ENCODE peak calls at places on chromosomes 7 and 10, in eight cellular contexts. One of them, this sample, is unnamed.
A peak's percentile ranks its signal among the peaks of the same experiment; 100 is the strongest.

GRCh38 chr7:109751241-109751640 is 1181.6 kb downstream of the DNAJB9 start:
- DNase-seq in astrocyte of the cerebellum: no peak
- DNase-seq in prostate gland: no peak
- DNase-seq in tibial nerve: no peak
- DNase-seq in mucosa of descending colon: no peak
- DNase-seq in fibroblast of lung: peak; percentile 11
- DNase-seq in HCT116: peak; percentile 16
- DNase-seq in foreskin fibroblast: peak; percentile 6
- DNase-seq in this sample: no peak

GRCh38 chr10:14757394-14757793 is 17.3 kb downstream of the FAM107B start:
- DNase-seq in astrocyte of the cerebellum: no peak
- DNase-seq in prostate gland: no peak
- DNase-seq in tibial nerve: no peak
- DNase-seq in mucosa of descending colon: no peak
- DNase-seq in fibroblast of lung: peak; percentile 80
- DNase-seq in HCT116: no peak
- DNase-seq in foreskin fibroblast: no peak
- DNase-seq in this sample: no peak

GRCh38 chr7:81155654-81156373 is 237.0 kb upstream of the SEMA3C start:
- DNase-seq in astrocyte of the cerebellum: no peak
- DNase-seq in prostate gland: no peak
- DNase-seq in tibial nerve: no peak
- DNase-seq in mucosa of descending colon: no peak
- DNase-seq in fibroblast of lung: no peak
- DNase-seq in HCT116: peak; percentile 50
- DNase-seq in foreskin fibroblast: no peak
- DNase-seq in this sample: no peak

GRCh38 chr7:113404245-113404644 is 285.9 kb upstream of the SMIM30 start:
- DNase-seq in astrocyte of the cerebellum: no peak
- DNase-seq in prostate gland: no peak
- DNase-seq in tibial nerve: no peak
- DNase-seq in mucosa of descending colon: no peak
- DNase-seq in fibroblast of lung: no peak
- DNase-seq in HCT116: peak; percentile 29
- DNase-seq in foreskin fibroblast: no peak
- DNase-seq in this sample: no peak

GRCh38 chr7:54712777-54713176 is 46.2 kb downstream of the SEC61G start:
- DNase-seq in astrocyte of the cerebellum: no peak
- DNase-seq in prostate gland: no peak
- DNase-seq in tibial nerve: no peak
- DNase-seq in mucosa of descending colon: no peak
- DNase-seq in fibroblast of lung: no peak
- DNase-seq in HCT116: no peak
- DNase-seq in foreskin fibroblast: no peak
- DNase-seq in this sample: no peak

GRCh38 chr7:156143158-156143557 is 330.9 kb upstream of the SHH start:
- DNase-seq in astrocyte of the cerebellum: no peak
- DNase-seq in prostate gland: no peak
- DNase-seq in tibial nerve: no peak
- DNase-seq in mucosa of descending colon: no peak
- DNase-seq in fibroblast of lung: no peak
- DNase-seq in HCT116: no peak
- DNase-seq in foreskin fibroblast: no peak
- DNase-seq in this sample: no peak

GRCh38 chr7:111108526-111108925 is 17.6 kb downstream of the LRRN3 start:
- DNase-seq in astrocyte of the cerebellum: no peak
- DNase-seq in prostate gland: no peak
- DNase-seq in tibial nerve: no peak
- DNase-seq in mucosa of descending colon: no peak
- DNase-seq in fibroblast of lung: peak; percentile 78
- DNase-seq in HCT116: no peak
- DNase-seq in foreskin fibroblast: peak; percentile 41
- DNase-seq in this sample: peak; percentile 58

GRCh38 chr7:28107960-28108359 is 72.6 kb downstream of the JAZF1 start:
- DNase-seq in astrocyte of the cerebellum: no peak
- DNase-seq in prostate gland: no peak
- DNase-seq in tibial nerve: no peak
- DNase-seq in mucosa of descending colon: no peak
- DNase-seq in fibroblast of lung: no peak
- DNase-seq in HCT116: peak; percentile 16
- DNase-seq in foreskin fibroblast: no peak
- DNase-seq in this sample: peak; percentile 43

GRCh38 chr10:18261063-18261462 is 120.8 kb downstream of the CACNB2 start:
- DNase-seq in astrocyte of the cerebellum: no peak
- DNase-seq in prostate gland: no peak
- DNase-seq in tibial nerve: no peak
- DNase-seq in mucosa of descending colon: no peak
- DNase-seq in fibroblast of lung: no peak
- DNase-seq in HCT116: no peak
- DNase-seq in foreskin fibroblast: no peak
- DNase-seq in this sample: no peak

GRCh38 chr7:140475747-140476333 is 3.5 kb downstream of the MKRN1 start:
- DNase-seq in astrocyte of the cerebellum: no peak
- DNase-seq in prostate gland: peak; percentile 51
- DNase-seq in tibial nerve: no peak
- DNase-seq in mucosa of descending colon: no peak
- DNase-seq in fibroblast of lung: peak; percentile 52
- DNase-seq in HCT116: peak; percentile 31
- DNase-seq in foreskin fibroblast: peak; percentile 16
- DNase-seq in this sample: peak; percentile 58
- TF ChIP-seq CTCF in astrocyte of the cerebellum: peak; percentile 25
- TF ChIP-seq CTCF in prostate gland: peak; percentile 68
- TF ChIP-seq CTCF in tibial nerve: peak; percentile 50
- TF ChIP-seq CTCF in mucosa of descending colon: peak; percentile 47
- TF ChIP-seq CTCF in fibroblast of lung: peak; percentile 50
- TF ChIP-seq CTCF in HCT116: peak; percentile 68
- TF ChIP-seq CTCF in foreskin fibroblast: peak; percentile 35
- TF ChIP-seq CTCF in this sample: peak; percentile 53

GRCh38 chr10:51696251-51696650 is 3.1 kb downstream of the CSTF2T start:
- DNase-seq in astrocyte of the cerebellum: no peak
- DNase-seq in prostate gland: no peak
- DNase-seq in tibial nerve: no peak
- DNase-seq in mucosa of descending colon: no peak
- DNase-seq in fibroblast of lung: no peak
- DNase-seq in HCT116: no peak
- DNase-seq in foreskin fibroblast: no peak
- DNase-seq in this sample: peak; percentile 20
- H3K4me3 ChIP-seq in astrocyte of the cerebellum: no peak overlapping the region
- H3K4me3 ChIP-seq in prostate gland: no peak overlapping the region
- H3K4me3 ChIP-seq in tibial nerve: no peak overlapping the region
- H3K4me3 ChIP-seq in mucosa of descending colon: no peak overlapping the region
- H3K4me3 ChIP-seq in fibroblast of lung: no peak overlapping the region
- H3K4me3 ChIP-seq in HCT116: no peak overlapping the region
- H3K4me3 ChIP-seq in foreskin fibroblast: no peak overlapping the region
- H3K4me3 ChIP-seq in this sample: no peak overlapping the region

GRCh38 chr7:102432476-102433318 is 678 bp upstream of the ORAI2 start:
- DNase-seq in astrocyte of the cerebellum: no peak
- DNase-seq in prostate gland: no peak
- DNase-seq in tibial nerve: no peak
- DNase-seq in mucosa of descending colon: no peak
- DNase-seq in fibroblast of lung: no peak
- DNase-seq in HCT116: no peak
- DNase-seq in foreskin fibroblast: no peak
- DNase-seq in this sample: no peak

GRCh38 chr7:102433319-102434038 is at the start of gene ORAI2:
- DNase-seq in astrocyte of the cerebellum: no peak
- DNase-seq in prostate gland: peak; percentile 74
- DNase-seq in tibial nerve: peak; percentile 50
- DNase-seq in mucosa of descending colon: peak; percentile 86
- DNase-seq in fibroblast of lung: peak; percentile 58
- DNase-seq in HCT116: no peak
- DNase-seq in foreskin fibroblast: peak; percentile 68
- DNase-seq in this sample: peak; percentile 45

GRCh38 chr7:102431617-102432298 is 1.6 kb upstream of the ORAI2 start:
- DNase-seq in astrocyte of the cerebellum: no peak
- DNase-seq in prostate gland: peak; percentile 58
- DNase-seq in tibial nerve: no peak
- DNase-seq in mucosa of descending colon: peak; percentile 62
- DNase-seq in fibroblast of lung: no peak
- DNase-seq in HCT116: no peak
- DNase-seq in foreskin fibroblast: no peak
- DNase-seq in this sample: no peak

GRCh38 chr7:102436123-102436522 is 2.7 kb downstream of the ORAI2 start:
- DNase-seq in astrocyte of the cerebellum: no peak
- DNase-seq in prostate gland: no peak
- DNase-seq in tibial nerve: no peak
- DNase-seq in mucosa of descending colon: no peak
- DNase-seq in fibroblast of lung: no peak
- DNase-seq in HCT116: no peak
- DNase-seq in foreskin fibroblast: no peak
- DNase-seq in this sample: no peak

GRCh38 chr7:102434039-102434481 is 685 bp downstream of the ORAI2 start:
- DNase-seq in astrocyte of the cerebellum: no peak
- DNase-seq in prostate gland: no peak
- DNase-seq in tibial nerve: no peak
- DNase-seq in mucosa of descending colon: no peak
- DNase-seq in fibroblast of lung: no peak
- DNase-seq in HCT116: no peak
- DNase-seq in foreskin fibroblast: no peak
- DNase-seq in this sample: peak; percentile 42
- TF ChIP-seq CTCF in astrocyte of the cerebellum: no peak
- TF ChIP-seq CTCF in prostate gland: no peak
- TF ChIP-seq CTCF in tibial nerve: no peak
- TF ChIP-seq CTCF in mucosa of descending colon: no peak
- TF ChIP-seq CTCF in fibroblast of lung: no peak
- TF ChIP-seq CTCF in HCT116: no peak
- TF ChIP-seq CTCF in foreskin fibroblast: no peak
- TF ChIP-seq CTCF in this sample: no peak

GRCh38 chr7:102819151-102819550 is 70.4 kb downstream of the FAM185A start:
- DNase-seq in astrocyte of the cerebellum: no peak
- DNase-seq in prostate gland: no peak
- DNase-seq in tibial nerve: no peak
- DNase-seq in mucosa of descending colon: no peak
- DNase-seq in fibroblast of lung: no peak
- DNase-seq in HCT116: no peak
- DNase-seq in foreskin fibroblast: no peak
- DNase-seq in this sample: no peak
- H3K4me3 ChIP-seq in astrocyte of the cerebellum: no peak overlapping the region
- H3K4me3 ChIP-seq in prostate gland: no peak overlapping the region
- H3K4me3 ChIP-seq in tibial nerve: no peak overlapping the region
- H3K4me3 ChIP-seq in mucosa of descending colon: no peak overlapping the region
- H3K4me3 ChIP-seq in fibroblast of lung: no peak overlapping the region
- H3K4me3 ChIP-seq in HCT116: no peak overlapping the region
- H3K4me3 ChIP-seq in foreskin fibroblast: no peak overlapping the region
- H3K4me3 ChIP-seq in this sample: no peak overlapping the region

GRCh38 chr7:24889611-24890010 is 90.4 kb downstream of the OSBPL3 start:
- DNase-seq in astrocyte of the cerebellum: no peak
- DNase-seq in prostate gland: no peak
- DNase-seq in tibial nerve: no peak
- DNase-seq in mucosa of descending colon: no peak
- DNase-seq in fibroblast of lung: no peak
- DNase-seq in HCT116: no peak
- DNase-seq in foreskin fibroblast: no peak
- DNase-seq in this sample: no peak

GRCh38 chr7:24891173-24891787 is 88.7 kb downstream of the OSBPL3 start:
- DNase-seq in astrocyte of the cerebellum: no peak
- DNase-seq in prostate gland: no peak
- DNase-seq in tibial nerve: no peak
- DNase-seq in mucosa of descending colon: no peak
- DNase-seq in fibroblast of lung: no peak
- DNase-seq in HCT116: no peak
- DNase-seq in foreskin fibroblast: no peak
- DNase-seq in this sample: no peak

GRCh38 chr7:24896031-24896433 is 83.9 kb downstream of the OSBPL3 start:
- DNase-seq in astrocyte of the cerebellum: no peak
- DNase-seq in prostate gland: no peak
- DNase-seq in tibial nerve: no peak
- DNase-seq in mucosa of descending colon: no peak
- DNase-seq in fibroblast of lung: no peak
- DNase-seq in HCT116: no peak
- DNase-seq in foreskin fibroblast: no peak
- DNase-seq in this sample: no peak

GRCh38 chr7:24898691-24899090 is 81.3 kb downstream of the OSBPL3 start:
- DNase-seq in astrocyte of the cerebellum: no peak
- DNase-seq in prostate gland: no peak
- DNase-seq in tibial nerve: no peak
- DNase-seq in mucosa of descending colon: no peak
- DNase-seq in fibroblast of lung: no peak
- DNase-seq in HCT116: no peak
- DNase-seq in foreskin fibroblast: no peak
- DNase-seq in this sample: no peak

DNA sequence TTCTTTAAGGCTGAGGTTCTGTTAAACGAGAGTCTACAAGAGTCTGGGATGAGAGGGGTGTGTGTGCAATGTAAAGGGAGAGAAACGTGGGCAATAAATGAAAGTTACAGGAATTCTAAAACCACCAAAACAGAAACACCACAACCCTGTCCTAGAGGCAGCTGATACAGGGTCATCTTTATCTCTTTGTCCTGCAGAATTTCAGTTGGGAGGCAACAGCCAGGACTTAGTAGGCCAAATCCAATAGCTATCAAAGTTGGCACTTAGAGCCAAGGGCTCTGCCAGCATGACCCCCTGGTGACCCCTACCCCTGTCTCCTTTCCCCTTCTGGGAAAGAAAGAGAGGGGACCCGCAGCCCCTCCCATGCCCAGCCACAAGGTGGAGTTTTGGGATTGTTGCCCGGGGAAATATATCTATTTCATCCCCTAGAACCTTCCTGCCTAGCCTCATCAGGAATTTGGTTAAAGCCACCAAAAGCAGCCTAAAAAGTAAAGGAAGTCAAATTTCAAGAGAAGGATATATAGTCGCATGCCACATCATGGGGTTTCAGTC is 85.2 kb downstream of the OSBPL3 start:
- DNase-seq in astrocyte of the cerebellum: no peak
- DNase-seq in prostate gland: no peak
- DNase-seq in tibial nerve: no peak
- DNase-seq in mucosa of descending colon: no peak
- DNase-seq in fibroblast of lung: no peak
- DNase-seq in HCT116: no peak
- DNase-seq in foreskin fibroblast: no peak
- DNase-seq in this sample: peak; percentile 25
- TF ChIP-seq CTCF in astrocyte of the cerebellum: peak; percentile 45
- TF ChIP-seq CTCF in prostate gland: no peak
- TF ChIP-seq CTCF in tibial nerve: no peak
- TF ChIP-seq CTCF in mucosa of descending colon: no peak
- TF ChIP-seq CTCF in fibroblast of lung: peak; percentile 25
- TF ChIP-seq CTCF in HCT116: peak; percentile 55
- TF ChIP-seq CTCF in foreskin fibroblast: peak; percentile 37
- TF ChIP-seq CTCF in this sample: peak; percentile 64

GRCh38 chr7:98864726-98865420 is 4.9 kb downstream of the TMEM130 start:
- DNase-seq in astrocyte of the cerebellum: no peak
- DNase-seq in prostate gland: no peak
- DNase-seq in tibial nerve: no peak
- DNase-seq in mucosa of descending colon: no peak
- DNase-seq in fibroblast of lung: no peak
- DNase-seq in HCT116: no peak
- DNase-seq in foreskin fibroblast: no peak
- DNase-seq in this sample: no peak
- H3K4me3 ChIP-seq in astrocyte of the cerebellum: no peak overlapping the region
- H3K4me3 ChIP-seq in prostate gland: no peak overlapping the region
- H3K4me3 ChIP-seq in tibial nerve: no peak overlapping the region
- H3K4me3 ChIP-seq in mucosa of descending colon: no peak overlapping the region
- H3K4me3 ChIP-seq in fibroblast of lung: no peak overlapping the region
- H3K4me3 ChIP-seq in HCT116: no peak overlapping the region
- H3K4me3 ChIP-seq in foreskin fibroblast: no peak overlapping the region
- H3K4me3 ChIP-seq in this sample: no peak overlapping the region

This sample was measured in fibroblast of the aortic adventitia.